ENCODE peak calls at places on chromosome 2, in four cellular contexts. One of them, this sample, is unnamed.

GRCh38 chr2:88697361-88698026 is 6.0 kb downstream of the RPIA start:
- DNase-seq in COR-L47: no peak
- DNase-seq in cardiac muscle cell: no peak
- DNase-seq in SJSA1: peak
- DNase-seq in this sample: no peak

GRCh38 chr2:74261204-74261864 is 62.9 kb downstream of the MTHFD2 start:
- DNase-seq in COR-L47: peak
- DNase-seq in cardiac muscle cell: peak
- DNase-seq in SJSA1: no peak
- DNase-seq in this sample: peak

GRCh38 chr2:43305006-43305405 is 78.6 kb upstream of the ZFP36L2 start:
- DNase-seq in COR-L47: no peak
- DNase-seq in cardiac muscle cell: no peak
- DNase-seq in SJSA1: no peak
- DNase-seq in this sample: no peak

GRCh38 chr2:157404363-157404762 is 39.5 kb downstream of the CYTIP start:
- DNase-seq in COR-L47: no peak
- DNase-seq in cardiac muscle cell: no peak
- DNase-seq in SJSA1: no peak
- DNase-seq in this sample: no peak

GRCh38 chr2:20557635-20558034 is 93.3 kb downstream of the HS1BP3 start:
- DNase-seq in COR-L47: no peak
- DNase-seq in cardiac muscle cell: no peak
- DNase-seq in SJSA1: no peak
- DNase-seq in this sample: no peak

GRCh38 chr2:130892793-130893785 is 56.4 kb downstream of the ARHGEF4 start:
- DNase-seq in COR-L47: no peak
- DNase-seq in cardiac muscle cell: no peak
- DNase-seq in SJSA1: no peak
- DNase-seq in this sample: no peak

GRCh38 chr2:165055081-165055879 is 100.0 kb upstream of the SLC38A11 start:
- DNase-seq in COR-L47: no peak
- DNase-seq in cardiac muscle cell: peak
- DNase-seq in SJSA1: no peak
- DNase-seq in this sample: peak

GRCh38 chr2:176781570-176782217 is 430.9 kb upstream of the HNRNPA3 start:
- DNase-seq in COR-L47: no peak
- DNase-seq in cardiac muscle cell: no peak
- DNase-seq in SJSA1: no peak
- DNase-seq in this sample: no peak

GRCh38 chr2:112004246-112004645 is 50.8 kb upstream of the TMEM87B start:
- DNase-seq in COR-L47: no peak
- DNase-seq in cardiac muscle cell: no peak
- DNase-seq in SJSA1: no peak
- DNase-seq in this sample: no peak

GRCh38 chr2:209470-209869 is 54.4 kb downstream of the SH3YL1 start:
- DNase-seq in COR-L47: no peak
- DNase-seq in cardiac muscle cell: no peak
- DNase-seq in SJSA1: no peak
- DNase-seq in this sample: no peak

GRCh38 chr2:54666741-54667639 is 56.5 kb upstream of the EML6 start:
- DNase-seq in COR-L47: no peak
- DNase-seq in cardiac muscle cell: no peak
- DNase-seq in SJSA1: no peak
- DNase-seq in this sample: no peak

GRCh38 chr2:142463047-142463446 is 332.2 kb upstream of the LRP1B start:
- DNase-seq in COR-L47: no peak
- DNase-seq in cardiac muscle cell: no peak
- DNase-seq in SJSA1: no peak
- DNase-seq in this sample: no peak

GRCh38 chr2:138239902-138240595 is 261.5 kb upstream of the SPOPL start:
- DNase-seq in COR-L47: no peak
- DNase-seq in cardiac muscle cell: no peak
- DNase-seq in SJSA1: no peak
- DNase-seq in this sample: no peak

GRCh38 chr2:150110548-150110947 is 376.9 kb downstream of the RND3 start:
- DNase-seq in COR-L47: no peak
- DNase-seq in cardiac muscle cell: no peak
- DNase-seq in SJSA1: no peak
- DNase-seq in this sample: no peak

This sample was measured in NCI-H2171.